ENCODE peak calls at places on chromosomes 5 and 9, in seven cellular contexts. Q, Z, A, Y, F, G and T are unnamed samples.

GRCh38 chr5:179427676-179428056 is 82.4 kb upstream of the ADAMTS2 start:
- DNase-seq in G (no peak), A (no peak), Y (no peak), Z (no peak), Q (no peak), F (no peak), T (no peak)

GRCh38 chr9:37037744-37038640 is 3.9 kb upstream of the PAX5 start:
- DNase-seq in Z (no peak), A (no peak), Q (peak), Y (peak), G (no peak), F (no peak), T (peak)

GRCh38 chr9:15967068-15967467 is 414.2 kb downstream of the CCDC171 start:
- DNase-seq in F (no peak), Y (no peak), Q (no peak), Z (no peak), G (no peak), A (no peak), T (no peak)

GRCh38 chr9:133788819-133789733 is 50.9 kb upstream of the SARDH start:
- DNase-seq in Q (no peak), Y (peak), Z (no peak), G (no peak), A (no peak), F (no peak), T (no peak)

GRCh38 chr9:128819716-128820664 is 1.7 kb downstream of the ENDOG start:
- DNase-seq in Y (peak), G (no peak), A (no peak), F (no peak), Q (no peak), Z (no peak), T (no peak)

GRCh38 chr5:86999951-87000350 is 267.7 kb upstream of the RASA1 start:
- DNase-seq in Q (no peak), G (no peak), A (no peak), F (no peak), Y (no peak), Z (no peak), T (peak)

GRCh38 chr5:35608881-35609779 is 8.5 kb upstream of the SPEF2 start:
- DNase-seq in Q (no peak), Z (no peak), F (no peak), G (no peak), Y (no peak), A (no peak), T (no peak)

GRCh38 chr9:81052846-81053245 is 636.5 kb downstream of the TLE1 start:
- DNase-seq in G (no peak), A (no peak), Y (no peak), Q (no peak), Z (no peak), F (peak), T (no peak)

GRCh38 chr5:41763096-41763495 is 107.1 kb downstream of the OXCT1 start:
- DNase-seq in Z (peak), G (no peak), Q (no peak), A (peak), F (peak), Y (no peak), T (no peak)